ENCODE peak calls at places on chromosomes 4 and X, in four cellular contexts. B is K562, Y is HepG2, D is H1. G is an unnamed sample. For H3K27me3, the result is how much of the 10 kb centered on the place peaks cover.

GRCh38 chrX:64196606-64197005 is 8.9 kb downstream of the AMER1 start:
- DNase-seq in B (no peak), Y (no peak), D (no peak), G (no peak)

GRCh38 chrX:153884136-153885076 is 1.6 kb downstream of the L1CAM start:
- DNase-seq in B (no peak), Y (no peak), D (no peak), G (no peak)

GRCh38 chr4:25756503-25756902 is 100.9 kb downstream of the SLC34A2 start:
- DNase-seq in B (no peak), Y (peak), D (no peak), G (no peak)

GRCh38 chr4:186807131-186807530 is 83.5 kb upstream of the FAT1 start:
- DNase-seq in B (no peak), Y (no peak), D (no peak), G (no peak)

GRCh38 chr4:121192013-121192412 is 27.9 kb upstream of the TNIP3 start:
- DNase-seq in B (no peak), Y (no peak), D (no peak), G (no peak)

GRCh38 chr4:172344266-172344772 is 531.1 kb downstream of the GALNTL6 start:
- DNase-seq in B (no peak), Y (no peak), D (no peak), G (no peak)

GRCh38 chrX:118562574-118563164 is 67.1 kb downstream of the DOCK11 start:
- DNase-seq in B (no peak), Y (no peak), D (no peak), G (no peak)

GRCh38 chr4:117134386-117134785 is 49.0 kb upstream of the TRAM1L1 start:
- DNase-seq in B (no peak), Y (peak), D (no peak), G (peak)

GRCh38 chrX:124690495-124690894 is 344.1 kb downstream of the SH2D1A start:
- DNase-seq in B (no peak), Y (no peak), D (no peak), G (no peak)

GRCh38 chr4:108126806-108127205 is 41.9 kb downstream of the LEF1 start:
- DNase-seq in B (no peak), Y (no peak), D (no peak), G (no peak)

GRCh38 chrX:30799327-30799726 is 89.7 kb downstream of the TAB3 start:
- DNase-seq in B (no peak), Y (no peak), D (no peak), G (no peak)

GRCh38 chr4:69518102-69518501 is 22.4 kb upstream of the UGT2B4 start:
- DNase-seq in B (no peak), Y (peak), D (no peak), G (no peak)

GRCh38 chrX:20320461-20321159 is 53.9 kb upstream of the RPS6KA3 start:
- DNase-seq in B (no peak), Y (peak), D (no peak), G (no peak)

GRCh38 chr4:128524311-128524710 is 236.7 kb upstream of the PGRMC2 start:
- DNase-seq in B (no peak), Y (no peak), D (no peak), G (peak)

GRCh38 chrX:106999002-106999975 is 723 bp downstream of the MORC4 start:
- DNase-seq in B (no peak), Y (peak), D (no peak), G (peak)
- TF ChIP-seq JUN in B (no peak), Y (no peak), D (no peak), G (no peak)

DNA sequence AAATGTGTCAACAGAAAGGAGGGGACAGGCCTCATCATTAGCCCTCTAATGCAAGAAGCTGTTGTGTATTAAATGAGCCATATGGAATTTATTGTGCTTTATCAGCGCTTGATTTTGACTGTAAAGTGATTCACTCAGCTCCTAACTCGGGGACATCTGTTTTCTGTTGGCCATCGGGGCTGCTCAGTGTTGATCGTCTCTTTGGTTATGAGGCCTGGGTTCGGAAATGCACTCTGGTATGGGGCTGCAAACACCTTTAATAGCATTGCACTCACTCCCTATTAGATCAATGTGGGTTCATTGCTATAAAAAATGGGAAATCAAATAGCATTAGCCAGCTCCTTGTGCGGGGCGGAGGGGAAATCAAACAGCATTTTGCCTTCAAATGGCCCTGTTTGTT is 6.4 kb downstream of the ARX start:
- DNase-seq in B (no peak), Y (no peak), D (no peak), G (no peak)
- TF ChIP-seq EZH2 in B (no peak), Y (no peak), D (peak), G (no peak)

GRCh38 chr4:123667991-123668390 is 271.4 kb downstream of the SPRY1 start:
- DNase-seq in B (no peak), Y (no peak), D (no peak), G (no peak)
- H3K27me3 ChIP-seq in B (under half), Y (under half), D (under half), G (under half)

DNA sequence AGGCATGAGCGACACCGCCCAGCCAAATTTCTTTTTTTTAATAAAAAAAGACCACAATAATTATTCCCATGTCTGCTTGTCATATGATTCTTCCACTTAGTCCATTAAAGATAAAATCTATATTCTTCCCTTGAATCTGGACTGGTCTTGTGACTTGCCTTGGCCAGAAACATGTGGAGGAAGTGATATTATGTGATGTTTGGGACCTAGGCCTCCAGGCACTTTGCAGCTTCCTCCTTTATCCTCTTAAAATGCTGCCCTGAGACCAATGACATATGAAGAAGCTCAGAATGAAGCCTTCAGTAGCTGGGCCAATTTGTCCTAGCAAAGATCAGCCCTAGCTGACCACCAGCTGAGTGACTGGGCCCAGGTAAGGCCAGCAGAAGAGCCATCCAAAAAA is 250.0 kb downstream of the INPP4B start:
- DNase-seq in B (no peak), Y (no peak), D (no peak), G (no peak)
- TF ChIP-seq JUN in B (no peak), Y (no peak), D (no peak), G (no peak)

GRCh38 chr4:1409079-1409805 is 3.0 kb upstream of the NKX1-1 start:
- DNase-seq in B (no peak), Y (no peak), D (no peak), G (no peak)
- TF ChIP-seq EZH2 in B (no peak), Y (no peak), D (peak), G (no peak)

GRCh38 chr4:80266267-80266901 is at the start of gene FGF5:
- DNase-seq in B (peak), Y (no peak), D (no peak), G (peak)
- H3K27me3 ChIP-seq in B (under half), Y (under half), D (half or more), G (half or more)

DNA sequence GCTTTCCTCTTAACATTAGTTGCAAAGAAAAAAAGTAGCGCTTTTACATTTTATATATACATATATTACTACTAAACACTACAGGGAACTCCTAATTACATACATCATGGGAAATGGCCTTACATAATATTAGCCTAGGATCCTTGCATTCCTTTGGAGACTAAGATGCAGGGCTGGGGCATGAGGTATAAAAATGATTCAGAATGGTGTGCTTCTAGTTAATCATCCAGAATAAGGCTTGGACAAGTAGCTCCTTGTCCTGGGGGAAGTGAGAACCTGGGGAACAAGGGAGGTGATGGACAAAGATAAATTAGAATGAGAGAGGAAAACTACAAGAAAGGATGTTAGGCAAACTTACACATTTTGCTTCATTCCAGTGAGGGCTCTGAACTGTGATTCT is 3.0 kb upstream of the GUCY2F start:
- DNase-seq in B (no peak), Y (no peak), D (no peak), G (no peak)
- TF ChIP-seq JUN in B (no peak), Y (no peak), D (no peak), G (no peak)

DNA sequence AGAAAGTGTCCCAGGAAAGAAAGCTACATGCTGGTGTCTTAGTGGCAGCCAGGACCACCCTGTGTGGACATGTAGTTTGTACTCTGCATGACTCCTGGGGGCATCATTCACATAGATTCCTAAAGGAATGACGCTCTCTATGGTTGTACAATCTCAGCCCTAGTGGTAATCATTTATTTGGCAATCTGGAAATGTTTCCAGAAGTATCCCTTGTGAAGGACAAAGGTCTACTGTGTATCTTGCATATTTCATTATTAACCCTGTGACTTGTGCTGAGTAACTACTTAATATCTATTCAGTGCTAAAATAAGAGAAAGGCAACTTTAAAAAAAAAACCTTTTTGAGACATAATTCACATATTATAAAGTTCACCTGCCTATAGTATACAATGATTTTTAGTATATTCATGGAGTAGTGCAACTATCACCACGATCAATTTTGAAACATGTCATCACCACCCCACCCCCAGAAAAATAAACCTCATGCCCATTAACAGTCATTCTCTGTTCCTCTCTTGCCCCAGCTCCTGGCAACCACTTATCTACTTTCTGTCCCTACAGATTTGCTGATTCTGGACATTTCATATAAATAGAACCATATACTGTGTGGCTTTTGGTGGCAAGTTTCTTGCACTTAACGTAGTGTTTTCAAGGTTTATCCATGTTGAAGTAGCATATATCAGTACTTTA is 51.7 kb downstream of the SHROOM3 start:
- DNase-seq in B (no peak), Y (no peak), D (no peak), G (no peak)
- TF ChIP-seq EZH2 in B (no peak), Y (no peak), D (no peak), G (no peak)

GRCh38 chr4:110614981-110615365 is 7.9 kb downstream of the PITX2 start:
- DNase-seq in B (no peak), Y (no peak), D (no peak), G (no peak)
- H3K27me3 ChIP-seq in B (half or more), Y (half or more), D (half or more), G (half or more)

GRCh38 chr4:183860726-183861125 is 44.4 kb upstream of the STOX2 start:
- DNase-seq in B (no peak), Y (no peak), D (no peak), G (no peak)
- TF ChIP-seq JUN in B (no peak), Y (no peak), D (no peak), G (no peak)